ENCODE peak calls at places on chromosomes 3 and 15, in six cellular contexts. N is K562, M is SK-N-SH, P is HepG2, D is H1, V is GM12878. O is an unnamed sample.
A peak's percentile ranks its signal among the peaks of the same experiment; 100 is the strongest.

GRCh38 chr15:62594017-62594416 is 428.9 kb upstream of the C2CD4B start:
- DNase-seq in N (no peak), M (no peak), P (no peak), D (no peak), V (no peak), O (no peak)

GRCh38 chr15:35481992-35482391 is 64.0 kb downstream of the DPH6 start:
- DNase-seq in N (no peak), M (no peak), P (no peak), D (no peak), V (no peak), O (no peak)

GRCh38 chr3:71585891-71586809 is 2.6 kb upstream of the FOXP1 start:
- DNase-seq in N (peak; percentile 16), M (peak; percentile 29), P (no peak), D (no peak), V (no peak), O (no peak)

GRCh38 chr15:58556541-58556940 is 124.8 kb downstream of the LIPC start:
- DNase-seq in N (no peak), M (no peak), P (no peak), D (no peak), V (no peak), O (no peak)

GRCh38 chr3:74651239-74651638 is 36.8 kb upstream of the CNTN3 start:
- DNase-seq in N (no peak), M (no peak), P (no peak), D (no peak), V (no peak), O (no peak)

GRCh38 chr3:172040976-172041963 is 1.9 kb downstream of the FNDC3B start:
- DNase-seq in N (no peak), M (peak; percentile 50), P (no peak), D (no peak), V (no peak), O (peak; percentile 50)

GRCh38 chr15:100986158-100986896 is 67.2 kb downstream of the LRRK1 start:
- DNase-seq in N (no peak), M (no peak), P (no peak), D (no peak), V (no peak), O (no peak)

GRCh38 chr3:9098716-9099675 is 135.7 kb upstream of the RAD18 start:
- DNase-seq in N (no peak), M (peak; percentile 62), P (no peak), D (no peak), V (no peak), O (no peak)

GRCh38 chr3:81863714-81864113 is 102.3 kb upstream of the GBE1 start:
- DNase-seq in N (no peak), M (no peak), P (no peak), D (no peak), V (no peak), O (no peak)

GRCh38 chr3:188090626-188091309 is 63.2 kb upstream of the LPP start:
- DNase-seq in N (no peak), M (no peak), P (no peak), D (no peak), V (no peak), O (no peak)

GRCh38 chr15:58795825-58796224 is 24.7 kb downstream of the MINDY2 start:
- DNase-seq in N (no peak), M (no peak), P (no peak), D (no peak), V (no peak), O (no peak)

GRCh38 chr3:112767777-112768176 is 78.9 kb downstream of the CD200R1L start:
- DNase-seq in N (no peak), M (no peak), P (no peak), D (no peak), V (no peak), O (no peak)

GRCh38 chr15:43912991-43913927 is 86.5 kb downstream of the WDR76 start:
- DNase-seq in N (no peak), M (no peak), P (peak; percentile 46), D (no peak), V (no peak), O (no peak)

GRCh38 chr3:184347321-184348056 is 10.1 kb downstream of the FAM131A start:
- DNase-seq in N (peak; percentile 43), M (no peak), P (no peak), D (no peak), V (no peak), O (no peak)

GRCh38 chr15:94265009-94265408 is 33.6 kb downstream of the MCTP2 start:
- DNase-seq in N (no peak), M (no peak), P (no peak), D (no peak), V (no peak), O (no peak)

GRCh38 chr15:41607033-41607432 is 48.0 kb downstream of the TYRO3 start:
- DNase-seq in N (no peak), M (no peak), P (no peak), D (no peak), V (no peak), O (no peak)

GRCh38 chr3:42099020-42099765 is 8.0 kb downstream of the TRAK1 start:
- DNase-seq in N (no peak), M (peak; percentile 26), P (no peak), D (no peak), V (no peak), O (no peak)

GRCh38 chr15:69474846-69475455 is 22.3 kb downstream of the RPLP1 start:
- DNase-seq in N (no peak), M (no peak), P (no peak), D (no peak), V (no peak), O (no peak)

GRCh38 chr3:142664311-142664710 is 59.5 kb upstream of the TRPC1 start:
- DNase-seq in N (no peak), M (no peak), P (peak; percentile 66), D (no peak), V (no peak), O (no peak)

GRCh38 chr3:123693584-123693983 is 108.7 kb upstream of the HACD2 start:
- DNase-seq in N (no peak), M (no peak), P (no peak), D (no peak), V (no peak), O (peak; percentile 13)

GRCh38 chr3:119794971-119795612 is 13.2 kb downstream of the NR1I2 start:
- DNase-seq in N (peak; percentile 72), M (no peak), P (peak; percentile 98), D (no peak), V (no peak), O (no peak)

GRCh38 chr15:41566121-41566885 is 7.3 kb downstream of the TYRO3 start:
- DNase-seq in N (peak; percentile 49), M (no peak), P (no peak), D (no peak), V (no peak), O (no peak)

GRCh38 chr3:106401666-106402319 is 533.0 kb upstream of the CBLB start:
- DNase-seq in N (no peak), M (no peak), P (no peak), D (no peak), V (no peak), O (no peak)

GRCh38 chr3:194869482-194870169 is 183.9 kb downstream of the FAM43A start:
- DNase-seq in N (no peak), M (no peak), P (no peak), D (no peak), V (no peak), O (no peak)

GRCh38 chr3:167814441-167814951 is 79.0 kb downstream of the SERPINI1 start:
- DNase-seq in N (no peak), M (peak; percentile 21), P (peak; percentile 63), D (no peak), V (no peak), O (no peak)

GRCh38 chr3:157479464-157480243 is 23.6 kb downstream of the VEPH1 start:
- DNase-seq in N (no peak), M (no peak), P (no peak), D (no peak), V (no peak), O (no peak)

GRCh38 chr3:157472648-157473047 is 30.6 kb downstream of the VEPH1 start:
- DNase-seq in N (no peak), M (no peak), P (no peak), D (no peak), V (no peak), O (no peak)

GRCh38 chr3:157477441-157477840 is 25.8 kb downstream of the VEPH1 start:
- DNase-seq in N (no peak), M (no peak), P (no peak), D (no peak), V (no peak), O (no peak)

GRCh38 chr3:157471051-157471450 is 32.2 kb downstream of the VEPH1 start:
- DNase-seq in N (no peak), M (no peak), P (no peak), D (no peak), V (no peak), O (no peak)

DNA sequence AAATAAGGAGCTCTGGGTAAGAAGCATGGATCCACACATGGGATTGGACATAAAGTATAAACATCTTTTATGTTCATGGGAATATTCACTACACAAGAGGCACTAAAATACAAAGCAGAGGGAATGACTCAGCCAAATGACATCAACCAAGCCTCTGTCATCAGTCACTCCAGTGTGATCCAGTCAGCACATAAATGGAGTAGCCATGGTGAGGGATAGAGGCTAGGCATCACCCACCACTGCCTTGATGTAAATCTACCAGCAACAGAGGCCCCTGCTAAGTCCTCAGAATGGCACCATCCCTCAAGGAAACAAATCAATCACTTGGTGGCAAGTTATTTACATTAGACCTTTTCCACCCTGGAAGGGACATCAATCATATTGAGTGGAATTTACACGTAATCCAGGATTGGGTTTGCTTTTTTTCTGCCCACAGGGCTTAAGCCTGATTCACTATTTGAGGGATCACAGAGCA is 27.3 kb downstream of the VEPH1 start:
- DNase-seq in N (no peak), M (no peak), P (no peak), D (no peak), V (no peak), O (no peak)
- TF ChIP-seq GABPA in N (no peak), M (no peak), P (no peak), D (no peak), V (no peak), O (no peak)

GRCh38 chr3:179266701-179267211 is 15.8 kb upstream of the KCNMB3 start:
- DNase-seq in N (no peak), M (no peak), P (no peak), D (no peak), V (no peak), O (no peak)
- TF ChIP-seq GABPA in N (no peak), M (no peak), P (no peak), D (no peak), V (no peak), O (no peak)

DNA sequence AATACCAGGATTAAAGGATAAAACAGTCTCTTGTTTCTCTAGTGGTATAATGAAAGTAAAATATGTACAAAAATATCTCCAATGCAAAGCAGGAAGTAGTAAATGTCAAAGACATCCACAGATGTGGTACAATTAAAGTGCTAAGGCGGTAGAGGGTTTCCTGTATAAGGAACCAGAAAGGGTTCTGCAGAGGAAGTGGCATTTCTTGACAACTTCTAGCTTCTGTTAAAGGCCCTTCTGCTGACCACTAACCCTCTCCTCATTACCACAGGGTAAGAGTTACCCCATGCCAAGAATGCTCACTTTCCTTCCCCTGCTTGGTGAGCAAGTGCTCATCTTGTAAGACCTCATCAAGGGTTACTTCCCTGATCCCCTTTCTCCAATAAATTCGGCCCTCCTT is 883.6 kb upstream of the NR2F2 start:
- DNase-seq in N (no peak), M (no peak), P (no peak), D (no peak), V (peak; percentile 52), O (peak; percentile 90)
- TF ChIP-seq GABPA in N (no peak), M (no peak), P (no peak), D (no peak), V (no peak), O (peak; percentile 54)

DNA sequence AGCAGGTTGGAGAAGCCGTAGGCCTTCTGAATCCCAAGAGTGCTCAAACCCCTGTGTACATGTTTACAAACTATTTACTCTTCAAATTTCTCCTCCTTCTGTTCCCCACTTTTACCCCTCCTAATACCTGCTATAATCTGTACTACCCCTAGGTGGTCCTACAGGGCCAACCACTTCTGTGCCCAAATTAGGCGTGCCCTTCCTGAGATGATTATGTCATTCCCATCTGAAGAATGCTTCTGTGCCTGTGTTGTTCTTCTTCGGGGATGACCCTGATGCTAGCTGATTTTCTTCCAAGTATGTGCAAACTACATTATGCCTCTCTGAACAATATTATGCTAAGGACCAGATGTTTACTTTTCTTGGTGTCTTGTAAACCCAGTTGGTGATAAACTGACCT is 20.5 kb downstream of the RBP2 start:
- DNase-seq in N (no peak), M (peak; percentile 26), P (no peak), D (no peak), V (no peak), O (no peak)
- TF ChIP-seq GABPA in N (no peak), M (no peak), P (no peak), D (no peak), V (no peak), O (no peak)

O was measured in HL-60.